ENCODE peak calls at places on chromosomes 13 and 19, in eight cellular contexts. One of them, this sample, is unnamed.

GRCh38 chr19:32253683-32254020 is 91.8 kb upstream of the ZNF507 start:
- DNase-seq in tibial artery: no peak
- DNase-seq in T-helper 1 cell: no peak
- DNase-seq in NCI-H2171 treated with DMSO at 0.1 percent for 48 hours: no peak
- DNase-seq in CD4-positive, alpha-beta memory T cell: no peak
- DNase-seq in posterior cingulate gyrus: peak
- DNase-seq in left ventricle myocardium inferior: no peak
- DNase-seq in amniotic stem cell: no peak
- DNase-seq in this sample: no peak

GRCh38 chr13:85650613-85651012 is 148.6 kb downstream of the SLITRK6 start:
- DNase-seq in tibial artery: no peak
- DNase-seq in posterior cingulate gyrus: no peak
- DNase-seq in left ventricle myocardium inferior: no peak
- DNase-seq in CD4-positive, alpha-beta memory T cell: no peak
- DNase-seq in T-helper 1 cell: no peak
- DNase-seq in NCI-H2171 treated with DMSO at 0.1 percent for 48 hours: peak
- DNase-seq in amniotic stem cell: no peak
- DNase-seq in this sample: no peak

GRCh38 chr19:33622505-33622808 is 704 bp downstream of the CHST8 start:
- DNase-seq in CD4-positive, alpha-beta memory T cell: no peak
- DNase-seq in T-helper 1 cell: no peak
- DNase-seq in amniotic stem cell: no peak
- DNase-seq in posterior cingulate gyrus: peak
- DNase-seq in NCI-H2171 treated with DMSO at 0.1 percent for 48 hours: peak
- DNase-seq in tibial artery: no peak
- DNase-seq in left ventricle myocardium inferior: no peak
- DNase-seq in this sample: no peak

GRCh38 chr13:40313269-40314200 is 352.9 kb downstream of the FOXO1 start:
- DNase-seq in NCI-H2171 treated with DMSO at 0.1 percent for 48 hours: no peak
- DNase-seq in left ventricle myocardium inferior: no peak
- DNase-seq in amniotic stem cell: no peak
- DNase-seq in T-helper 1 cell: no peak
- DNase-seq in CD4-positive, alpha-beta memory T cell: no peak
- DNase-seq in posterior cingulate gyrus: no peak
- DNase-seq in tibial artery: no peak
- DNase-seq in this sample: no peak

GRCh38 chr19:35822579-35822978 is 9.9 kb upstream of the PRODH2 start:
- DNase-seq in T-helper 1 cell: no peak
- DNase-seq in left ventricle myocardium inferior: no peak
- DNase-seq in NCI-H2171 treated with DMSO at 0.1 percent for 48 hours: no peak
- DNase-seq in posterior cingulate gyrus: no peak
- DNase-seq in CD4-positive, alpha-beta memory T cell: no peak
- DNase-seq in tibial artery: no peak
- DNase-seq in amniotic stem cell: no peak
- DNase-seq in this sample: no peak

GRCh38 chr19:14052470-14052869 is 9.4 kb downstream of the PALM3 start:
- DNase-seq in left ventricle myocardium inferior: no peak
- DNase-seq in NCI-H2171 treated with DMSO at 0.1 percent for 48 hours: no peak
- DNase-seq in T-helper 1 cell: no peak
- DNase-seq in posterior cingulate gyrus: no peak
- DNase-seq in CD4-positive, alpha-beta memory T cell: no peak
- DNase-seq in amniotic stem cell: no peak
- DNase-seq in tibial artery: no peak
- DNase-seq in this sample: no peak

GRCh38 chr13:19155321-19155861 is 26.2 kb downstream of the TUBA3C start:
- DNase-seq in left ventricle myocardium inferior: no peak
- DNase-seq in tibial artery: no peak
- DNase-seq in amniotic stem cell: no peak
- DNase-seq in T-helper 1 cell: no peak
- DNase-seq in CD4-positive, alpha-beta memory T cell: no peak
- DNase-seq in posterior cingulate gyrus: no peak
- DNase-seq in NCI-H2171 treated with DMSO at 0.1 percent for 48 hours: no peak
- DNase-seq in this sample: no peak

GRCh38 chr19:6273701-6274601 is 5.8 kb downstream of the MLLT1 start:
- DNase-seq in tibial artery: peak
- DNase-seq in CD4-positive, alpha-beta memory T cell: no peak
- DNase-seq in left ventricle myocardium inferior: peak
- DNase-seq in posterior cingulate gyrus: peak
- DNase-seq in T-helper 1 cell: no peak
- DNase-seq in amniotic stem cell: peak
- DNase-seq in NCI-H2171 treated with DMSO at 0.1 percent for 48 hours: no peak
- DNase-seq in this sample: no peak

GRCh38 chr19:55494172-55494761 is 6.0 kb downstream of the SSC5D start:
- DNase-seq in CD4-positive, alpha-beta memory T cell: no peak
- DNase-seq in tibial artery: no peak
- DNase-seq in left ventricle myocardium inferior: peak
- DNase-seq in amniotic stem cell: no peak
- DNase-seq in T-helper 1 cell: no peak
- DNase-seq in posterior cingulate gyrus: no peak
- DNase-seq in NCI-H2171 treated with DMSO at 0.1 percent for 48 hours: no peak
- DNase-seq in this sample: no peak

GRCh38 chr19:19402656-19403372 is 2.7 kb upstream of the GATAD2A start:
- DNase-seq in T-helper 1 cell: no peak
- DNase-seq in NCI-H2171 treated with DMSO at 0.1 percent for 48 hours: no peak
- DNase-seq in tibial artery: no peak
- DNase-seq in left ventricle myocardium inferior: no peak
- DNase-seq in amniotic stem cell: no peak
- DNase-seq in posterior cingulate gyrus: no peak
- DNase-seq in CD4-positive, alpha-beta memory T cell: no peak
- DNase-seq in this sample: no peak

GRCh38 chr19:56994251-56995017 is 125.4 kb upstream of the USP29 start:
- DNase-seq in posterior cingulate gyrus: no peak
- DNase-seq in T-helper 1 cell: no peak
- DNase-seq in CD4-positive, alpha-beta memory T cell: no peak
- DNase-seq in amniotic stem cell: no peak
- DNase-seq in tibial artery: no peak
- DNase-seq in NCI-H2171 treated with DMSO at 0.1 percent for 48 hours: no peak
- DNase-seq in left ventricle myocardium inferior: no peak
- DNase-seq in this sample: no peak

GRCh38 chr13:22278336-22278929 is 607.6 kb downstream of the FGF9 start:
- DNase-seq in amniotic stem cell: no peak
- DNase-seq in tibial artery: no peak
- DNase-seq in T-helper 1 cell: peak
- DNase-seq in CD4-positive, alpha-beta memory T cell: peak
- DNase-seq in NCI-H2171 treated with DMSO at 0.1 percent for 48 hours: no peak
- DNase-seq in posterior cingulate gyrus: peak
- DNase-seq in left ventricle myocardium inferior: peak
- DNase-seq in this sample: no peak

GRCh38 chr19:48398329-48399235 is 5.1 kb downstream of the GRIN2D start:
- DNase-seq in posterior cingulate gyrus: peak
- DNase-seq in CD4-positive, alpha-beta memory T cell: peak
- DNase-seq in tibial artery: peak
- DNase-seq in amniotic stem cell: no peak
- DNase-seq in NCI-H2171 treated with DMSO at 0.1 percent for 48 hours: peak
- DNase-seq in T-helper 1 cell: peak
- DNase-seq in left ventricle myocardium inferior: peak
- DNase-seq in this sample: no peak

GRCh38 chr19:35715981-35716734 is 1.6 kb upstream of the KMT2B start:
- DNase-seq in CD4-positive, alpha-beta memory T cell: no peak
- DNase-seq in amniotic stem cell: no peak
- DNase-seq in posterior cingulate gyrus: peak
- DNase-seq in tibial artery: no peak
- DNase-seq in left ventricle myocardium inferior: peak
- DNase-seq in T-helper 1 cell: no peak
- DNase-seq in NCI-H2171 treated with DMSO at 0.1 percent for 48 hours: peak
- DNase-seq in this sample: no peak

GRCh38 chr19:38784224-38784623 is 4.8 kb upstream of the LGALS7B start:
- DNase-seq in tibial artery: no peak
- DNase-seq in T-helper 1 cell: no peak
- DNase-seq in posterior cingulate gyrus: peak
- DNase-seq in NCI-H2171 treated with DMSO at 0.1 percent for 48 hours: no peak
- DNase-seq in left ventricle myocardium inferior: no peak
- DNase-seq in amniotic stem cell: no peak
- DNase-seq in CD4-positive, alpha-beta memory T cell: no peak
- DNase-seq in this sample: no peak

GRCh38 chr13:99033814-99034213 is 56.0 kb upstream of the DOCK9 start:
- DNase-seq in NCI-H2171 treated with DMSO at 0.1 percent for 48 hours: peak
- DNase-seq in left ventricle myocardium inferior: no peak
- DNase-seq in posterior cingulate gyrus: no peak
- DNase-seq in T-helper 1 cell: no peak
- DNase-seq in CD4-positive, alpha-beta memory T cell: peak
- DNase-seq in amniotic stem cell: no peak
- DNase-seq in tibial artery: no peak
- DNase-seq in this sample: no peak

GRCh38 chr13:84870190-84870589 is 929.0 kb downstream of the SLITRK6 start:
- DNase-seq in posterior cingulate gyrus: no peak
- DNase-seq in tibial artery: no peak
- DNase-seq in NCI-H2171 treated with DMSO at 0.1 percent for 48 hours: peak
- DNase-seq in left ventricle myocardium inferior: no peak
- DNase-seq in amniotic stem cell: no peak
- DNase-seq in CD4-positive, alpha-beta memory T cell: no peak
- DNase-seq in T-helper 1 cell: no peak
- DNase-seq in this sample: no peak